ENCODE peak calls at places on chromosomes 6 and 20, in six cellular contexts. One of them, this sample, is unnamed.
A peak's percentile ranks its signal among the peaks of the same experiment; 100 is the strongest.

GRCh38 chr6:67459556-67459955 is 1175.5 kb upstream of the ADGRB3 start:
- DNase-seq in neural crest cell: no peak
- DNase-seq in heart left ventricle: no peak
- DNase-seq in astrocyte of the spinal cord: no peak
- DNase-seq in type B pancreatic cell: no peak
- DNase-seq in dorsolateral prefrontal cortex: no peak
- DNase-seq in this sample: no peak

GRCh38 chr6:38997128-38997761 is 51.3 kb upstream of the GLP1R start:
- DNase-seq in astrocyte of the spinal cord: peak; percentile 9
- DNase-seq in neural crest cell: peak; percentile 36
- DNase-seq in heart left ventricle: peak; percentile 31
- DNase-seq in type B pancreatic cell: no peak
- DNase-seq in dorsolateral prefrontal cortex: no peak
- DNase-seq in this sample: peak; percentile 13

GRCh38 chr20:62709537-62709905 is 885 bp downstream of the NTSR1 start:
- DNase-seq in heart left ventricle: no peak
- DNase-seq in neural crest cell: no peak
- DNase-seq in type B pancreatic cell: no peak
- DNase-seq in astrocyte of the spinal cord: no peak
- DNase-seq in dorsolateral prefrontal cortex: no peak
- DNase-seq in this sample: no peak

GRCh38 chr6:38567436-38567835 is 72.3 kb downstream of the BTBD9 start:
- DNase-seq in astrocyte of the spinal cord: peak; percentile 90
- DNase-seq in dorsolateral prefrontal cortex: peak; percentile 90
- DNase-seq in neural crest cell: no peak
- DNase-seq in heart left ventricle: peak; percentile 85
- DNase-seq in type B pancreatic cell: no peak
- DNase-seq in this sample: no peak

GRCh38 chr20:4814696-4815252 is 93.1 kb downstream of the PRND start:
- DNase-seq in heart left ventricle: no peak
- DNase-seq in astrocyte of the spinal cord: no peak
- DNase-seq in neural crest cell: no peak
- DNase-seq in type B pancreatic cell: no peak
- DNase-seq in dorsolateral prefrontal cortex: no peak
- DNase-seq in this sample: peak; percentile 70

GRCh38 chr6:151136141-151136755 is 103.5 kb upstream of the AKAP12 start:
- DNase-seq in heart left ventricle: no peak
- DNase-seq in dorsolateral prefrontal cortex: no peak
- DNase-seq in astrocyte of the spinal cord: peak; percentile 22
- DNase-seq in neural crest cell: no peak
- DNase-seq in type B pancreatic cell: no peak
- DNase-seq in this sample: no peak

GRCh38 chr6:38573800-38574395 is 65.8 kb downstream of the BTBD9 start:
- DNase-seq in heart left ventricle: no peak
- DNase-seq in dorsolateral prefrontal cortex: no peak
- DNase-seq in type B pancreatic cell: no peak
- DNase-seq in astrocyte of the spinal cord: no peak
- DNase-seq in neural crest cell: no peak
- DNase-seq in this sample: no peak

GRCh38 chr6:16929814-16930213 is 168.6 kb upstream of the ATXN1 start:
- DNase-seq in neural crest cell: no peak
- DNase-seq in type B pancreatic cell: no peak
- DNase-seq in dorsolateral prefrontal cortex: no peak
- DNase-seq in astrocyte of the spinal cord: peak; percentile 97
- DNase-seq in heart left ventricle: no peak
- DNase-seq in this sample: no peak

GRCh38 chr20:11094196-11094595 is 420.4 kb upstream of the JAG1 start:
- DNase-seq in heart left ventricle: no peak
- DNase-seq in neural crest cell: no peak
- DNase-seq in type B pancreatic cell: no peak
- DNase-seq in dorsolateral prefrontal cortex: no peak
- DNase-seq in astrocyte of the spinal cord: no peak
- DNase-seq in this sample: no peak

GRCh38 chr6:13378669-13379590 is 50.6 kb upstream of the TBC1D7 start:
- DNase-seq in heart left ventricle: no peak
- DNase-seq in dorsolateral prefrontal cortex: no peak
- DNase-seq in astrocyte of the spinal cord: no peak
- DNase-seq in type B pancreatic cell: no peak
- DNase-seq in neural crest cell: no peak
- DNase-seq in this sample: no peak

GRCh38 chr20:53162251-53162835 is 190.2 kb downstream of the TSHZ2 start:
- DNase-seq in neural crest cell: peak; percentile 10
- DNase-seq in dorsolateral prefrontal cortex: no peak
- DNase-seq in type B pancreatic cell: peak; percentile 71
- DNase-seq in astrocyte of the spinal cord: peak; percentile 72
- DNase-seq in heart left ventricle: peak; percentile 30
- DNase-seq in this sample: no peak

GRCh38 chr6:135182120-135182992 is 1.2 kb downstream of the MYB start:
- DNase-seq in heart left ventricle: no peak
- DNase-seq in neural crest cell: peak; percentile 9
- DNase-seq in type B pancreatic cell: no peak
- DNase-seq in dorsolateral prefrontal cortex: no peak
- DNase-seq in astrocyte of the spinal cord: peak; percentile 15
- DNase-seq in this sample: peak; percentile 48

GRCh38 chr20:62287759-62288534 is 14.8 kb upstream of the ADRM1 start:
- DNase-seq in dorsolateral prefrontal cortex: no peak
- DNase-seq in heart left ventricle: no peak
- DNase-seq in astrocyte of the spinal cord: no peak
- DNase-seq in neural crest cell: no peak
- DNase-seq in type B pancreatic cell: no peak
- DNase-seq in this sample: no peak

GRCh38 chr20:16966276-16966880 is 218.2 kb downstream of the OTOR start:
- DNase-seq in type B pancreatic cell: no peak
- DNase-seq in heart left ventricle: no peak
- DNase-seq in dorsolateral prefrontal cortex: no peak
- DNase-seq in neural crest cell: no peak
- DNase-seq in astrocyte of the spinal cord: no peak
- DNase-seq in this sample: no peak

GRCh38 chr20:16974080-16974854 is 226.1 kb downstream of the OTOR start:
- DNase-seq in type B pancreatic cell: no peak
- DNase-seq in neural crest cell: no peak
- DNase-seq in dorsolateral prefrontal cortex: no peak
- DNase-seq in heart left ventricle: no peak
- DNase-seq in astrocyte of the spinal cord: no peak
- DNase-seq in this sample: no peak

GRCh38 chr20:16974855-16975162 is 226.7 kb downstream of the OTOR start:
- DNase-seq in heart left ventricle: no peak
- DNase-seq in astrocyte of the spinal cord: no peak
- DNase-seq in type B pancreatic cell: no peak
- DNase-seq in dorsolateral prefrontal cortex: no peak
- DNase-seq in neural crest cell: no peak
- DNase-seq in this sample: no peak

GRCh38 chr20:16968099-16968498 is 219.9 kb downstream of the OTOR start:
- DNase-seq in neural crest cell: no peak
- DNase-seq in dorsolateral prefrontal cortex: no peak
- DNase-seq in heart left ventricle: no peak
- DNase-seq in type B pancreatic cell: no peak
- DNase-seq in astrocyte of the spinal cord: no peak
- DNase-seq in this sample: no peak

DNA sequence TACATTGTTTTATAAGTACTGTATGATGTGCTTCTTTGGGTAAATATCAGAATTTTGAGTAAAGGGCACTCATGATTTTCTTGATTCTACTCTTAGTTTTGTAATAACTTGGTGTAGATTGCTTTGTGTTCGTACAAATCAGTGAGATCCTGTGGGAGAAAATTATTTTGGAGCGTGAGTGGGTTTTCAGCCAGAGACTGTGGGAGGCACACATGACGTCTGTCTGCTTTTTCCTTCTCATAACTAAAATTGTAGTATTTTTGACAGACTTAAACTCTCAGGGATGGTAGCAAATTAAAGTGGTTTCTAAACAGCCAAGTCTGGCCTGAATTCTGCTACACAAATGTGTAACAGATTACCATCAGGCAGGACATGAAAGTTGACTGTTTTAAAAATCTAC is 222.6 kb downstream of the OTOR start:
- DNase-seq in type B pancreatic cell: no peak
- DNase-seq in astrocyte of the spinal cord: no peak
- DNase-seq in heart left ventricle: no peak
- DNase-seq in neural crest cell: no peak
- DNase-seq in dorsolateral prefrontal cortex: no peak
- DNase-seq in this sample: no peak
- TF ChIP-seq CTCF in type B pancreatic cell: no peak
- TF ChIP-seq CTCF in astrocyte of the spinal cord: no peak
- TF ChIP-seq CTCF in heart left ventricle: no peak
- TF ChIP-seq CTCF in neural crest cell: no peak
- TF ChIP-seq CTCF in dorsolateral prefrontal cortex: no peak
- TF ChIP-seq CTCF in this sample: no peak

DNA sequence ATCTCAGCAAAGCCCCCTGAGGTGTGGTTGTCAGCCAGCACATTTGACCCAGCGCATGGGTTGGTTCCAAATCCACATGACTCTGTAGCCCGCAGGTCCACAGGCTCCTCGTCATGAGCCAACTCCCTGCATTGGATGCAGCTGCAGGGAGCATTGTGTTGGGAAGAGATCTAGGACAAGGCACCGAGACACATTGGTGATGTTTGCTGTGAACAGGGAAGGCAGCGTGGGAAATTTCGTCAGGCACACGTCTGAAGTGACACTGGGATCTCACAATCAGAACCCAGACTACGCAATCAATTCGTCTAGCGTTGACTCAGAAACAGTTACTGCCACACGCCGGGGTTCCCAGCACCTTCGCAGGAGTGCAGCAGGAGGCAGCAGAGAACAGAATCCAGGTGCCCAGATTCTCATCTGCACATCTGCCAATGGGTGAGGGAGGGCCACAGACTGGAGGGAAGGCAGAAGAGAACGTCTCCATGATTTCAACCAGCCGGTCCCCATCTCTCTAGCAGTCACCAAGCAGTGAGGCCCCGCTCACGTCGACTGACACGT is 177.0 kb downstream of the TTLL2 start:
- DNase-seq in neural crest cell: no peak
- DNase-seq in astrocyte of the spinal cord: peak; percentile 8
- DNase-seq in heart left ventricle: no peak
- DNase-seq in dorsolateral prefrontal cortex: no peak
- DNase-seq in type B pancreatic cell: no peak
- DNase-seq in this sample: no peak
- TF ChIP-seq CTCF in neural crest cell: peak; percentile 42
- TF ChIP-seq CTCF in astrocyte of the spinal cord: peak; percentile 24
- TF ChIP-seq CTCF in heart left ventricle: peak; percentile 4
- TF ChIP-seq CTCF in dorsolateral prefrontal cortex: no peak
- TF ChIP-seq CTCF in type B pancreatic cell: peak; percentile 48
- TF ChIP-seq CTCF in this sample: no peak

GRCh38 chr6:162056061-162056460 is 671.5 kb downstream of the PRKN start:
- DNase-seq in neural crest cell: no peak
- DNase-seq in astrocyte of the spinal cord: no peak
- DNase-seq in type B pancreatic cell: no peak
- DNase-seq in dorsolateral prefrontal cortex: no peak
- DNase-seq in heart left ventricle: no peak
- DNase-seq in this sample: no peak
- TF ChIP-seq CTCF in neural crest cell: no peak
- TF ChIP-seq CTCF in astrocyte of the spinal cord: no peak
- TF ChIP-seq CTCF in type B pancreatic cell: no peak
- TF ChIP-seq CTCF in dorsolateral prefrontal cortex: no peak
- TF ChIP-seq CTCF in heart left ventricle: no peak
- TF ChIP-seq CTCF in this sample: no peak

DNA sequence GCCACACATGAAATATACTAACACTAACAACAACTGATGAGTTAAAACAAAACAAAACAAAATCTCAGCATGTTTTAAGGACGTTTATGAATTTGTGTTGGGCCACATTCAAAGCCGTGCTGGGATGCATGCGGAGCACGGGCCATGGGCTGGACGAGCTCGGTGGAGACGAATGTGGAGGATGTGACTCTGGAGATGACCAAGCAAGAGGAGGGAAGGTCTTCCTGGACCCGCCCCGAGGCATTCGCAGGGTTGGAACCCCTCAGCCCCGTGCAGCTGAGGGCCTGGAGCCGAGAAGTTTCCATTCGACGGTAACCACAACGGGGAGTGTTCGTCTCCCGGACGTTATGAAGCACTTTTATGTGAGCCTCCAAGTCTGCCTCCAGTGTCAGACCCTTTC is 257.5 kb downstream of the THBS2 start:
- DNase-seq in neural crest cell: no peak
- DNase-seq in type B pancreatic cell: no peak
- DNase-seq in heart left ventricle: no peak
- DNase-seq in astrocyte of the spinal cord: no peak
- DNase-seq in dorsolateral prefrontal cortex: no peak
- DNase-seq in this sample: no peak
- TF ChIP-seq CTCF in neural crest cell: no peak
- TF ChIP-seq CTCF in type B pancreatic cell: no peak
- TF ChIP-seq CTCF in heart left ventricle: no peak
- TF ChIP-seq CTCF in astrocyte of the spinal cord: no peak
- TF ChIP-seq CTCF in dorsolateral prefrontal cortex: no peak
- TF ChIP-seq CTCF in this sample: no peak

GRCh38 chr6:136317976-136318375 is 28.3 kb upstream of the BCLAF1 start:
- DNase-seq in heart left ventricle: no peak
- DNase-seq in type B pancreatic cell: no peak
- DNase-seq in astrocyte of the spinal cord: no peak
- DNase-seq in neural crest cell: no peak
- DNase-seq in dorsolateral prefrontal cortex: no peak
- DNase-seq in this sample: no peak

GRCh38 chr6:136319732-136320131 is 30.1 kb upstream of the BCLAF1 start:
- DNase-seq in neural crest cell: no peak
- DNase-seq in dorsolateral prefrontal cortex: no peak
- DNase-seq in astrocyte of the spinal cord: no peak
- DNase-seq in heart left ventricle: no peak
- DNase-seq in type B pancreatic cell: no peak
- DNase-seq in this sample: no peak

GRCh38 chr6:136318676-136319075 is 29.0 kb upstream of the BCLAF1 start:
- DNase-seq in dorsolateral prefrontal cortex: no peak
- DNase-seq in astrocyte of the spinal cord: no peak
- DNase-seq in heart left ventricle: no peak
- DNase-seq in neural crest cell: no peak
- DNase-seq in type B pancreatic cell: no peak
- DNase-seq in this sample: no peak

GRCh38 chr6:136315594-136315993 is 25.9 kb upstream of the BCLAF1 start:
- DNase-seq in dorsolateral prefrontal cortex: no peak
- DNase-seq in heart left ventricle: no peak
- DNase-seq in type B pancreatic cell: no peak
- DNase-seq in neural crest cell: no peak
- DNase-seq in astrocyte of the spinal cord: no peak
- DNase-seq in this sample: no peak

GRCh38 chr6:136317023-136317649 is 27.5 kb upstream of the BCLAF1 start:
- DNase-seq in dorsolateral prefrontal cortex: peak; percentile 65
- DNase-seq in heart left ventricle: peak; percentile 35
- DNase-seq in astrocyte of the spinal cord: peak; percentile 66
- DNase-seq in type B pancreatic cell: no peak
- DNase-seq in neural crest cell: peak; percentile 38
- DNase-seq in this sample: peak; percentile 58
- TF ChIP-seq CTCF in dorsolateral prefrontal cortex: peak; percentile 91
- TF ChIP-seq CTCF in heart left ventricle: peak; percentile 86
- TF ChIP-seq CTCF in astrocyte of the spinal cord: peak; percentile 91
- TF ChIP-seq CTCF in type B pancreatic cell: peak; percentile 85
- TF ChIP-seq CTCF in neural crest cell: peak; percentile 86
- TF ChIP-seq CTCF in this sample: peak; percentile 63